ENCODE peak calls at places on chromosomes 1 and 21, in four cellular contexts. K is GM23338, L is chondrocyte, Q is heart left ventricle. X is an unnamed sample.

GRCh38 chr1:111856411-111857135 is 100.9 kb downstream of the DDX20 start:
- DNase-seq in L (no peak), Q (no peak), K (peak), X (no peak)

GRCh38 chr21:41361053-41361785 is 608 bp upstream of the MX2 start:
- DNase-seq in Q (no peak), L (no peak), K (no peak), X (no peak)

GRCh38 chr21:32380940-32381339 is 11.9 kb downstream of the URB1 start:
- DNase-seq in L (no peak), Q (no peak), K (no peak), X (no peak)

GRCh38 chr1:46413596-46413985 is 19.5 kb downstream of the FAAH start:
- DNase-seq in Q (no peak), L (no peak), K (peak), X (no peak)

GRCh38 chr21:36630485-36631206 is 68.3 kb upstream of the SIM2 start:
- DNase-seq in Q (peak), L (no peak), K (peak), X (peak)

GRCh38 chr1:244112646-244113045 is 61.6 kb downstream of the ZBTB18 start:
- DNase-seq in Q (no peak), L (no peak), K (no peak), X (no peak)

GRCh38 chr1:25343872-25344271 is 5.7 kb downstream of the TMEM50A start:
- DNase-seq in K (no peak), Q (no peak), L (no peak), X (no peak)

GRCh38 chr1:234998174-234998741 is 130.4 kb downstream of the TOMM20 start:
- DNase-seq in K (peak), L (peak), Q (peak), X (peak)

GRCh38 chr21:41571938-41572510 is 64.1 kb upstream of the TMPRSS2 start:
- DNase-seq in Q (no peak), K (no peak), L (no peak), X (no peak)

GRCh38 chr1:53893999-53894636 is at the start of gene DIO1:
- DNase-seq in Q (no peak), K (peak), L (no peak), X (peak)

GRCh38 chr1:95263400-95263799 is 29.4 kb downstream of the RWDD3 start:
- DNase-seq in Q (no peak), K (no peak), L (no peak), X (no peak)

GRCh38 chr1:51859333-51859732 is 19.2 kb downstream of the NRDC start:
- DNase-seq in K (no peak), L (no peak), Q (no peak), X (no peak)

GRCh38 chr1:42423621-42424200 is 32.1 kb downstream of the ZMYND12 start:
- DNase-seq in Q (no peak), L (no peak), K (no peak), X (no peak)

GRCh38 chr1:43563779-43564616 is 33.3 kb downstream of the PTPRF start:
- DNase-seq in Q (no peak), K (peak), L (no peak), X (peak)

GRCh38 chr1:34404837-34405236 is 228.1 kb downstream of the C1orf94 start:
- DNase-seq in K (no peak), L (no peak), Q (no peak), X (no peak)

GRCh38 chr1:169890761-169891538 is 2.7 kb downstream of the SCYL3 start:
- DNase-seq in L (no peak), Q (no peak), K (peak), X (peak)

GRCh38 chr21:24023402-24023801 is 1583.9 kb downstream of the MRPL39 start:
- DNase-seq in K (no peak), L (no peak), Q (no peak), X (no peak)

GRCh38 chr1:46343705-46344104 is 3.1 kb downstream of the NSUN4 start:
- DNase-seq in L (no peak), Q (no peak), K (no peak), X (no peak)

GRCh38 chr1:107936498-107937481 is 28.2 kb downstream of the VAV3 start:
- DNase-seq in L (no peak), Q (peak), K (peak), X (peak)

GRCh38 chr1:22143065-22143514 is at the start of gene WNT4:
- DNase-seq in K (peak), Q (peak), L (no peak), X (peak)

GRCh38 chr1:3308053-3308452 is 146.4 kb upstream of the ARHGEF16 start:
- DNase-seq in K (no peak), L (no peak), Q (peak), X (no peak)

GRCh38 chr21:33478858-33479678 is 706 bp downstream of the TMEM50B start:
- DNase-seq in K (peak), Q (peak), L (no peak), X (peak)

GRCh38 chr1:172041689-172042088 is 200.4 kb downstream of the DNM3 start:
- DNase-seq in L (no peak), Q (no peak), K (no peak), X (peak)

DNA sequence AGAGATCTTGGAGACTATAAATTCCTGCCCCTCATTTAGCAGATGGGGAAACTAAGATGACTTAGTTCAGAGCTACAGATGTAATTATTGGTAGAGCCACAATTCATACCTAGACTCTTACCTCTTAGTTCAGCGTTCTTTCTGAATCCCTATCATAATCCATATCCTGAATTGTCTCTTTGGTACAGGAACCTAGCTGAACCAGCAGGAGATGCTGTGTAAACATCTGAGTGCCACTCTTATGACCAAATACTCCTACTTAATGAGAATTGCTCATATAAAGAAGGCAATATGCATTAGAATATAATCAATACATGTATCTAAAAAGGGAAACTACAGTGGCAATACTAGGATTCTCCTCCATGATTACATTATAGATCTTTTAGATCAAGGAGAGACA is 459.0 kb downstream of the SIPA1L2 start:
- DNase-seq in K (no peak), Q (no peak), L (no peak), X (no peak)
- TF ChIP-seq CTCF in K (no peak), Q (no peak), L (no peak), X (no peak)

GRCh38 chr1:32072622-32073386 is at the start of gene TMEM39B:
- DNase-seq in L (peak), K (peak), Q (peak), X (peak)
- TF ChIP-seq CTCF in L (no peak), K (peak), Q (no peak), X (no peak)

DNA sequence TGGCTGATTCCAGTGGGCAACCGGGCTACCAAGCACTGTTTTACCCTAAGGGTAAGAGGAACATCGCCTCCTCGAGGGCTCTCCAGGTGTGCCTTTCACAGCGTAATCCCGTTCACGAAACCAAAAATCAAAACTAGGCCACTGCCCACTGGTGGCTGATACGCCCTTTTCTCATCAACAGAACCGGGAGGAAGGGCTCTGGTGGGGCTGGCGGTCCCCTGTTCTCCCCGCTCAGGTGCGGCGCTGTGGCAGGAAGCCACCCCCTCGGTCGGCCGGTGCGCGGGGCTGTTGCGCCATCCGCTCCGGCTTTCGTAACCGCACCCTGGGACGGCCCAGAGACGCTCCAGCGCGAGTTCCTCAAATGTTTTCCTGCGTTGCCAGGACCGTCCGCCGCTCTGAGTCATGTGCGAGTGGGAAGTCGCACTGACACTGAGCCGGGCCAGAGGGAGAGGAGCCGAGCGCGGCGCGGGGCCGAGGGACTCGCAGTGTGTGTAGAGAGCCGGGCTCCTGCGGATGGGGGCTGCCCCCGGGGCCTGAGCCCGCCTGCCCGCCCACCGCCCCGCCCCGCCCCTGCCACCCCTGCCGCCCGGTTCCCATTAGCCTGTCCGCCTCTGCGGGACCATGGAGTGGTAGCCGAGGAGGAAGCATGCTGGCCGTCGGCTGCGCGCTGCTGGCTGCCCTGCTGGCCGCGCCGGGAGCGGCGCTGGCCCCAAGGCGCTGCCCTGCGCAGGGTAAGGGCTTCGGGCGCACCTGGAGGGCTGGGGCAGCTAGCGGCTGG is at the start of gene IL6R:
- DNase-seq in Q (peak), L (peak), K (peak), X (peak)
- TF ChIP-seq CTCF in Q (peak), L (peak), K (peak), X (peak)

GRCh38 chr1:202968895-202969295 is 1.8 kb upstream of the CYB5R1 start:
- DNase-seq in L (no peak), Q (peak), K (peak), X (peak)
- TF ChIP-seq CTCF in L (peak), Q (peak), K (peak), X (peak)

GRCh38 chr1:116665001-116665400 is 2.5 kb downstream of the IGSF3 start:
- DNase-seq in L (no peak), Q (no peak), K (no peak), X (no peak)
- TF ChIP-seq CTCF in L (no peak), Q (no peak), K (no peak), X (no peak)